ENCODE peak calls at places on chromosomes 12 and 14, in nine cellular contexts. One of them, this sample, is unnamed.

GRCh38 chr12:81627336-81628189 is 131.6 kb downstream of the PPFIA2 start:
- DNase-seq in neuronal stem cell: peak; percentile 20
- DNase-seq in stimulated activated CD4-positive, alpha-beta T cell treated with anti-CD3 and anti-CD28 coated beads, Interleukin-2, amount 100 ng/mL, for 24 hours: no peak
- DNase-seq in NCI-H748 treated with DMSO at 0.1 percent for 48 hours: peak; percentile 87
- DNase-seq in fibroblast of pulmonary artery: peak; percentile 72
- DNase-seq in choroid plexus epithelial cell: peak; percentile 79
- DNase-seq in H1: no peak
- DNase-seq in SW 1271: no peak
- DNase-seq in NAMALWA: peak; percentile 58
- DNase-seq in this sample: no peak

GRCh38 chr14:100306256-100306505 is at the start of gene SLC25A29:
- DNase-seq in neuronal stem cell: no peak
- DNase-seq in stimulated activated CD4-positive, alpha-beta T cell treated with anti-CD3 and anti-CD28 coated beads, Interleukin-2, amount 100 ng/mL, for 24 hours: no peak
- DNase-seq in NCI-H748 treated with DMSO at 0.1 percent for 48 hours: no peak
- DNase-seq in fibroblast of pulmonary artery: no peak
- DNase-seq in choroid plexus epithelial cell: no peak
- DNase-seq in H1: no peak
- DNase-seq in SW 1271: no peak
- DNase-seq in NAMALWA: no peak
- DNase-seq in this sample: no peak

GRCh38 chr14:89767861-89768268 is 186.7 kb downstream of the EFCAB11 start:
- DNase-seq in neuronal stem cell: peak; percentile 9
- DNase-seq in stimulated activated CD4-positive, alpha-beta T cell treated with anti-CD3 and anti-CD28 coated beads, Interleukin-2, amount 100 ng/mL, for 24 hours: peak; percentile 63
- DNase-seq in NCI-H748 treated with DMSO at 0.1 percent for 48 hours: peak; percentile 31
- DNase-seq in fibroblast of pulmonary artery: peak; percentile 73
- DNase-seq in choroid plexus epithelial cell: peak; percentile 83
- DNase-seq in H1: no peak
- DNase-seq in SW 1271: no peak
- DNase-seq in NAMALWA: peak; percentile 66
- DNase-seq in this sample: no peak

GRCh38 chr12:64186789-64187188 is 35.3 kb downstream of the KICS2 start:
- DNase-seq in neuronal stem cell: no peak
- DNase-seq in stimulated activated CD4-positive, alpha-beta T cell treated with anti-CD3 and anti-CD28 coated beads, Interleukin-2, amount 100 ng/mL, for 24 hours: no peak
- DNase-seq in NCI-H748 treated with DMSO at 0.1 percent for 48 hours: no peak
- DNase-seq in fibroblast of pulmonary artery: no peak
- DNase-seq in choroid plexus epithelial cell: peak; percentile 30
- DNase-seq in H1: no peak
- DNase-seq in SW 1271: no peak
- DNase-seq in NAMALWA: no peak
- DNase-seq in this sample: no peak

GRCh38 chr12:108630481-108631207 is 3.0 kb downstream of the SELPLG start:
- DNase-seq in neuronal stem cell: no peak
- DNase-seq in stimulated activated CD4-positive, alpha-beta T cell treated with anti-CD3 and anti-CD28 coated beads, Interleukin-2, amount 100 ng/mL, for 24 hours: no peak
- DNase-seq in NCI-H748 treated with DMSO at 0.1 percent for 48 hours: no peak
- DNase-seq in fibroblast of pulmonary artery: no peak
- DNase-seq in choroid plexus epithelial cell: peak; percentile 44
- DNase-seq in H1: no peak
- DNase-seq in SW 1271: no peak
- DNase-seq in NAMALWA: peak; percentile 60
- DNase-seq in this sample: peak; percentile 79

GRCh38 chr14:77026166-77026929 is 2.2 kb downstream of the IRF2BPL start:
- DNase-seq in neuronal stem cell: peak; percentile 30
- DNase-seq in stimulated activated CD4-positive, alpha-beta T cell treated with anti-CD3 and anti-CD28 coated beads, Interleukin-2, amount 100 ng/mL, for 24 hours: no peak
- DNase-seq in NCI-H748 treated with DMSO at 0.1 percent for 48 hours: peak; percentile 43
- DNase-seq in fibroblast of pulmonary artery: peak; percentile 59
- DNase-seq in choroid plexus epithelial cell: peak; percentile 68
- DNase-seq in H1: no peak
- DNase-seq in SW 1271: no peak
- DNase-seq in NAMALWA: no peak
- DNase-seq in this sample: no peak

GRCh38 chr12:98519257-98519907 is 4.0 kb downstream of the TMPO start:
- DNase-seq in neuronal stem cell: no peak
- DNase-seq in stimulated activated CD4-positive, alpha-beta T cell treated with anti-CD3 and anti-CD28 coated beads, Interleukin-2, amount 100 ng/mL, for 24 hours: no peak
- DNase-seq in NCI-H748 treated with DMSO at 0.1 percent for 48 hours: no peak
- DNase-seq in fibroblast of pulmonary artery: no peak
- DNase-seq in choroid plexus epithelial cell: no peak
- DNase-seq in H1: no peak
- DNase-seq in SW 1271: no peak
- DNase-seq in NAMALWA: no peak
- DNase-seq in this sample: no peak

GRCh38 chr12:6958609-6959375 is 7.6 kb downstream of the PTPN6 start:
- DNase-seq in neuronal stem cell: no peak
- DNase-seq in stimulated activated CD4-positive, alpha-beta T cell treated with anti-CD3 and anti-CD28 coated beads, Interleukin-2, amount 100 ng/mL, for 24 hours: peak; percentile 73
- DNase-seq in NCI-H748 treated with DMSO at 0.1 percent for 48 hours: no peak
- DNase-seq in fibroblast of pulmonary artery: no peak
- DNase-seq in choroid plexus epithelial cell: no peak
- DNase-seq in H1: no peak
- DNase-seq in SW 1271: no peak
- DNase-seq in NAMALWA: peak; percentile 89
- DNase-seq in this sample: no peak

GRCh38 chr12:45260854-45261253 is 45.0 kb downstream of the ANO6 start:
- DNase-seq in neuronal stem cell: no peak
- DNase-seq in stimulated activated CD4-positive, alpha-beta T cell treated with anti-CD3 and anti-CD28 coated beads, Interleukin-2, amount 100 ng/mL, for 24 hours: no peak
- DNase-seq in NCI-H748 treated with DMSO at 0.1 percent for 48 hours: no peak
- DNase-seq in fibroblast of pulmonary artery: no peak
- DNase-seq in choroid plexus epithelial cell: no peak
- DNase-seq in H1: no peak
- DNase-seq in SW 1271: no peak
- DNase-seq in NAMALWA: no peak
- DNase-seq in this sample: no peak

GRCh38 chr14:99175331-99176155 is 96.5 kb downstream of the BCL11B start:
- DNase-seq in neuronal stem cell: no peak
- DNase-seq in stimulated activated CD4-positive, alpha-beta T cell treated with anti-CD3 and anti-CD28 coated beads, Interleukin-2, amount 100 ng/mL, for 24 hours: no peak
- DNase-seq in NCI-H748 treated with DMSO at 0.1 percent for 48 hours: no peak
- DNase-seq in fibroblast of pulmonary artery: no peak
- DNase-seq in choroid plexus epithelial cell: no peak
- DNase-seq in H1: no peak
- DNase-seq in SW 1271: no peak
- DNase-seq in NAMALWA: no peak
- DNase-seq in this sample: no peak

GRCh38 chr14:35879654-35880249 is 53.6 kb downstream of the BRMS1L start:
- DNase-seq in neuronal stem cell: no peak
- DNase-seq in stimulated activated CD4-positive, alpha-beta T cell treated with anti-CD3 and anti-CD28 coated beads, Interleukin-2, amount 100 ng/mL, for 24 hours: no peak
- DNase-seq in NCI-H748 treated with DMSO at 0.1 percent for 48 hours: peak; percentile 20
- DNase-seq in fibroblast of pulmonary artery: peak; percentile 44
- DNase-seq in choroid plexus epithelial cell: peak; percentile 63
- DNase-seq in H1: no peak
- DNase-seq in SW 1271: no peak
- DNase-seq in NAMALWA: peak; percentile 30
- DNase-seq in this sample: no peak

GRCh38 chr12:55823419-55823818 is 5.6 kb downstream of the ORMDL2 start:
- DNase-seq in neuronal stem cell: no peak
- DNase-seq in stimulated activated CD4-positive, alpha-beta T cell treated with anti-CD3 and anti-CD28 coated beads, Interleukin-2, amount 100 ng/mL, for 24 hours: no peak
- DNase-seq in NCI-H748 treated with DMSO at 0.1 percent for 48 hours: no peak
- DNase-seq in fibroblast of pulmonary artery: no peak
- DNase-seq in choroid plexus epithelial cell: no peak
- DNase-seq in H1: no peak
- DNase-seq in SW 1271: no peak
- DNase-seq in NAMALWA: no peak
- DNase-seq in this sample: no peak

GRCh38 chr12:4441355-4442330 is 4.0 kb downstream of the FGF6 start:
- DNase-seq in neuronal stem cell: no peak
- DNase-seq in stimulated activated CD4-positive, alpha-beta T cell treated with anti-CD3 and anti-CD28 coated beads, Interleukin-2, amount 100 ng/mL, for 24 hours: no peak
- DNase-seq in NCI-H748 treated with DMSO at 0.1 percent for 48 hours: peak; percentile 17
- DNase-seq in fibroblast of pulmonary artery: no peak
- DNase-seq in choroid plexus epithelial cell: peak; percentile 61
- DNase-seq in H1: peak; percentile 41
- DNase-seq in SW 1271: no peak
- DNase-seq in NAMALWA: no peak
- DNase-seq in this sample: no peak

GRCh38 chr12:42660968-42661937 is 71.7 kb upstream of the PRICKLE1 start:
- DNase-seq in neuronal stem cell: no peak
- DNase-seq in stimulated activated CD4-positive, alpha-beta T cell treated with anti-CD3 and anti-CD28 coated beads, Interleukin-2, amount 100 ng/mL, for 24 hours: no peak
- DNase-seq in NCI-H748 treated with DMSO at 0.1 percent for 48 hours: peak; percentile 24
- DNase-seq in fibroblast of pulmonary artery: no peak
- DNase-seq in choroid plexus epithelial cell: no peak
- DNase-seq in H1: no peak
- DNase-seq in SW 1271: no peak
- DNase-seq in NAMALWA: peak; percentile 28
- DNase-seq in this sample: no peak

GRCh38 chr12:53232641-53233538 is 881 bp upstream of the RARG start:
- DNase-seq in neuronal stem cell: no peak
- DNase-seq in stimulated activated CD4-positive, alpha-beta T cell treated with anti-CD3 and anti-CD28 coated beads, Interleukin-2, amount 100 ng/mL, for 24 hours: no peak
- DNase-seq in NCI-H748 treated with DMSO at 0.1 percent for 48 hours: no peak
- DNase-seq in fibroblast of pulmonary artery: no peak
- DNase-seq in choroid plexus epithelial cell: no peak
- DNase-seq in H1: no peak
- DNase-seq in SW 1271: no peak
- DNase-seq in NAMALWA: no peak
- DNase-seq in this sample: no peak

GRCh38 chr14:75972729-75973480 is 8.9 kb downstream of the TGFB3 start:
- DNase-seq in neuronal stem cell: no peak
- DNase-seq in stimulated activated CD4-positive, alpha-beta T cell treated with anti-CD3 and anti-CD28 coated beads, Interleukin-2, amount 100 ng/mL, for 24 hours: no peak
- DNase-seq in NCI-H748 treated with DMSO at 0.1 percent for 48 hours: no peak
- DNase-seq in fibroblast of pulmonary artery: no peak
- DNase-seq in choroid plexus epithelial cell: no peak
- DNase-seq in H1: no peak
- DNase-seq in SW 1271: no peak
- DNase-seq in NAMALWA: no peak
- DNase-seq in this sample: no peak

GRCh38 chr12:29437575-29437974 is 56.6 kb upstream of the ERGIC2 start:
- DNase-seq in neuronal stem cell: no peak
- DNase-seq in stimulated activated CD4-positive, alpha-beta T cell treated with anti-CD3 and anti-CD28 coated beads, Interleukin-2, amount 100 ng/mL, for 24 hours: no peak
- DNase-seq in NCI-H748 treated with DMSO at 0.1 percent for 48 hours: no peak
- DNase-seq in fibroblast of pulmonary artery: no peak
- DNase-seq in choroid plexus epithelial cell: no peak
- DNase-seq in H1: no peak
- DNase-seq in SW 1271: no peak
- DNase-seq in NAMALWA: no peak
- DNase-seq in this sample: no peak

GRCh38 chr14:64095620-64096019 is 198.6 kb downstream of the ESR2 start:
- DNase-seq in neuronal stem cell: no peak
- DNase-seq in stimulated activated CD4-positive, alpha-beta T cell treated with anti-CD3 and anti-CD28 coated beads, Interleukin-2, amount 100 ng/mL, for 24 hours: no peak
- DNase-seq in NCI-H748 treated with DMSO at 0.1 percent for 48 hours: no peak
- DNase-seq in fibroblast of pulmonary artery: peak; percentile 57
- DNase-seq in choroid plexus epithelial cell: peak; percentile 88
- DNase-seq in H1: no peak
- DNase-seq in SW 1271: no peak
- DNase-seq in NAMALWA: no peak
- DNase-seq in this sample: no peak

GRCh38 chr14:103628221-103628683 is 759 bp upstream of the KLC1 start:
- DNase-seq in neuronal stem cell: peak; percentile 36
- DNase-seq in stimulated activated CD4-positive, alpha-beta T cell treated with anti-CD3 and anti-CD28 coated beads, Interleukin-2, amount 100 ng/mL, for 24 hours: peak; percentile 22
- DNase-seq in NCI-H748 treated with DMSO at 0.1 percent for 48 hours: no peak
- DNase-seq in fibroblast of pulmonary artery: peak; percentile 71
- DNase-seq in choroid plexus epithelial cell: peak; percentile 70
- DNase-seq in H1: no peak
- DNase-seq in SW 1271: no peak
- DNase-seq in NAMALWA: no peak
- DNase-seq in this sample: no peak

GRCh38 chr14:100680439-100681051 is 46.1 kb upstream of the DLK1 start:
- DNase-seq in neuronal stem cell: no peak
- DNase-seq in stimulated activated CD4-positive, alpha-beta T cell treated with anti-CD3 and anti-CD28 coated beads, Interleukin-2, amount 100 ng/mL, for 24 hours: no peak
- DNase-seq in NCI-H748 treated with DMSO at 0.1 percent for 48 hours: no peak
- DNase-seq in fibroblast of pulmonary artery: no peak
- DNase-seq in choroid plexus epithelial cell: no peak
- DNase-seq in H1: no peak
- DNase-seq in SW 1271: no peak
- DNase-seq in NAMALWA: no peak
- DNase-seq in this sample: no peak

GRCh38 chr12:112466011-112466422 is 47.3 kb downstream of the PTPN11 start:
- DNase-seq in neuronal stem cell: no peak
- DNase-seq in stimulated activated CD4-positive, alpha-beta T cell treated with anti-CD3 and anti-CD28 coated beads, Interleukin-2, amount 100 ng/mL, for 24 hours: no peak
- DNase-seq in NCI-H748 treated with DMSO at 0.1 percent for 48 hours: no peak
- DNase-seq in fibroblast of pulmonary artery: no peak
- DNase-seq in choroid plexus epithelial cell: no peak
- DNase-seq in H1: no peak
- DNase-seq in SW 1271: no peak
- DNase-seq in NAMALWA: no peak
- DNase-seq in this sample: no peak

GRCh38 chr12:112170376-112170775 is 45.0 kb downstream of the TRAFD1 start:
- DNase-seq in neuronal stem cell: no peak
- DNase-seq in stimulated activated CD4-positive, alpha-beta T cell treated with anti-CD3 and anti-CD28 coated beads, Interleukin-2, amount 100 ng/mL, for 24 hours: peak; percentile 31
- DNase-seq in NCI-H748 treated with DMSO at 0.1 percent for 48 hours: no peak
- DNase-seq in fibroblast of pulmonary artery: peak; percentile 12
- DNase-seq in choroid plexus epithelial cell: peak; percentile 26
- DNase-seq in H1: no peak
- DNase-seq in SW 1271: no peak
- DNase-seq in NAMALWA: peak; percentile 43
- DNase-seq in this sample: no peak

GRCh38 chr14:48936352-48936751 is 649.8 kb downstream of the RPS29 start:
- DNase-seq in neuronal stem cell: peak; percentile 12
- DNase-seq in stimulated activated CD4-positive, alpha-beta T cell treated with anti-CD3 and anti-CD28 coated beads, Interleukin-2, amount 100 ng/mL, for 24 hours: no peak
- DNase-seq in NCI-H748 treated with DMSO at 0.1 percent for 48 hours: no peak
- DNase-seq in fibroblast of pulmonary artery: peak; percentile 32
- DNase-seq in choroid plexus epithelial cell: peak; percentile 1
- DNase-seq in H1: no peak
- DNase-seq in SW 1271: no peak
- DNase-seq in NAMALWA: no peak
- DNase-seq in this sample: no peak

GRCh38 chr14:33598582-33598981 is 352.3 kb downstream of the EGLN3 start:
- DNase-seq in neuronal stem cell: no peak
- DNase-seq in stimulated activated CD4-positive, alpha-beta T cell treated with anti-CD3 and anti-CD28 coated beads, Interleukin-2, amount 100 ng/mL, for 24 hours: no peak
- DNase-seq in NCI-H748 treated with DMSO at 0.1 percent for 48 hours: no peak
- DNase-seq in fibroblast of pulmonary artery: no peak
- DNase-seq in choroid plexus epithelial cell: no peak
- DNase-seq in H1: no peak
- DNase-seq in SW 1271: no peak
- DNase-seq in NAMALWA: no peak
- DNase-seq in this sample: no peak

GRCh38 chr14:21852061-21852664 is 178.5 kb upstream of the OR4E1 start:
- DNase-seq in neuronal stem cell: peak; percentile 50
- DNase-seq in stimulated activated CD4-positive, alpha-beta T cell treated with anti-CD3 and anti-CD28 coated beads, Interleukin-2, amount 100 ng/mL, for 24 hours: peak; percentile 77
- DNase-seq in NCI-H748 treated with DMSO at 0.1 percent for 48 hours: no peak
- DNase-seq in fibroblast of pulmonary artery: peak; percentile 42
- DNase-seq in choroid plexus epithelial cell: peak; percentile 53
- DNase-seq in H1: peak; percentile 27
- DNase-seq in SW 1271: no peak
- DNase-seq in NAMALWA: peak; percentile 84
- DNase-seq in this sample: no peak

GRCh38 chr12:55929306-55929791 is 1.6 kb upstream of the DGKA start:
- DNase-seq in neuronal stem cell: no peak
- DNase-seq in stimulated activated CD4-positive, alpha-beta T cell treated with anti-CD3 and anti-CD28 coated beads, Interleukin-2, amount 100 ng/mL, for 24 hours: peak; percentile 83
- DNase-seq in NCI-H748 treated with DMSO at 0.1 percent for 48 hours: no peak
- DNase-seq in fibroblast of pulmonary artery: no peak
- DNase-seq in choroid plexus epithelial cell: no peak
- DNase-seq in H1: no peak
- DNase-seq in SW 1271: no peak
- DNase-seq in NAMALWA: peak; percentile 84
- DNase-seq in this sample: no peak

GRCh38 chr14:23365353-23366162 is 586 bp upstream of the EFS start:
- DNase-seq in neuronal stem cell: peak; percentile 29
- DNase-seq in stimulated activated CD4-positive, alpha-beta T cell treated with anti-CD3 and anti-CD28 coated beads, Interleukin-2, amount 100 ng/mL, for 24 hours: no peak
- DNase-seq in NCI-H748 treated with DMSO at 0.1 percent for 48 hours: no peak
- DNase-seq in fibroblast of pulmonary artery: no peak
- DNase-seq in choroid plexus epithelial cell: peak; percentile 21
- DNase-seq in H1: no peak
- DNase-seq in SW 1271: no peak
- DNase-seq in NAMALWA: no peak
- DNase-seq in this sample: no peak

GRCh38 chr14:70148911-70149675 is 39.7 kb downstream of the SLC8A3 start:
- DNase-seq in neuronal stem cell: no peak
- DNase-seq in stimulated activated CD4-positive, alpha-beta T cell treated with anti-CD3 and anti-CD28 coated beads, Interleukin-2, amount 100 ng/mL, for 24 hours: no peak
- DNase-seq in NCI-H748 treated with DMSO at 0.1 percent for 48 hours: no peak
- DNase-seq in fibroblast of pulmonary artery: no peak
- DNase-seq in choroid plexus epithelial cell: no peak
- DNase-seq in H1: no peak
- DNase-seq in SW 1271: no peak
- DNase-seq in NAMALWA: no peak
- DNase-seq in this sample: no peak

GRCh38 chr14:104289485-104289884 is 151.1 kb downstream of the KIF26A start:
- DNase-seq in neuronal stem cell: no peak
- DNase-seq in stimulated activated CD4-positive, alpha-beta T cell treated with anti-CD3 and anti-CD28 coated beads, Interleukin-2, amount 100 ng/mL, for 24 hours: no peak
- DNase-seq in NCI-H748 treated with DMSO at 0.1 percent for 48 hours: no peak
- DNase-seq in fibroblast of pulmonary artery: no peak
- DNase-seq in choroid plexus epithelial cell: no peak
- DNase-seq in H1: no peak
- DNase-seq in SW 1271: no peak
- DNase-seq in NAMALWA: no peak
- DNase-seq in this sample: no peak

GRCh38 chr12:104281636-104282035 is 21.9 kb upstream of the EID3 start:
- DNase-seq in neuronal stem cell: no peak
- DNase-seq in stimulated activated CD4-positive, alpha-beta T cell treated with anti-CD3 and anti-CD28 coated beads, Interleukin-2, amount 100 ng/mL, for 24 hours: no peak
- DNase-seq in NCI-H748 treated with DMSO at 0.1 percent for 48 hours: no peak
- DNase-seq in fibroblast of pulmonary artery: peak; percentile 25
- DNase-seq in choroid plexus epithelial cell: no peak
- DNase-seq in H1: no peak
- DNase-seq in SW 1271: no peak
- DNase-seq in NAMALWA: no peak
- DNase-seq in this sample: no peak

GRCh38 chr12:28489256-28489655 is 299.0 kb downstream of the CCDC91 start:
- DNase-seq in neuronal stem cell: no peak
- DNase-seq in stimulated activated CD4-positive, alpha-beta T cell treated with anti-CD3 and anti-CD28 coated beads, Interleukin-2, amount 100 ng/mL, for 24 hours: no peak
- DNase-seq in NCI-H748 treated with DMSO at 0.1 percent for 48 hours: no peak
- DNase-seq in fibroblast of pulmonary artery: peak; percentile 53
- DNase-seq in choroid plexus epithelial cell: peak; percentile 57
- DNase-seq in H1: no peak
- DNase-seq in SW 1271: no peak
- DNase-seq in NAMALWA: no peak
- DNase-seq in this sample: no peak

This sample was measured in keratinocyte.